ENCODE peak calls at places on chromosomes 6 and 20, in four cellular contexts. S, Q, U and V are unnamed samples.

GRCh38 chr6:106163446-106163965 is 77.4 kb downstream of the PRDM1 start:
- DNase-seq in Q (no peak), S (peak; percentile 77), U (peak; percentile 87), V (peak; percentile 57)

GRCh38 chr6:56902551-56903464 is 52.1 kb upstream of the BEND6 start:
- DNase-seq in S (peak; percentile 66), Q (peak; percentile 14), U (peak; percentile 88), V (peak; percentile 18)

GRCh38 chr6:133248241-133249001 is 7.3 kb downstream of the EYA4 start:
- DNase-seq in S (peak; percentile 91), U (peak; percentile 3), Q (no peak), V (no peak)

GRCh38 chr6:137044366-137045220 is at the start of gene IL20RA:
- DNase-seq in Q (peak; percentile 8), S (peak; percentile 12), U (peak; percentile 20), V (no peak)

GRCh38 chr6:12289655-12290489 is at the start of gene EDN1:
- DNase-seq in S (peak; percentile 86), Q (peak; percentile 73), U (peak; percentile 81), V (peak; percentile 93)

GRCh38 chr6:104969785-104970581 is 13.1 kb downstream of the LIN28B start:
- DNase-seq in U (no peak), S (no peak), Q (no peak), V (no peak)

GRCh38 chr6:76697585-76697984 is 625.1 kb upstream of the IMPG1 start:
- DNase-seq in U (peak; percentile 49), S (peak; percentile 42), Q (no peak), V (peak; percentile 39)

GRCh38 chr6:121395736-121396135 is 39.7 kb upstream of the GJA1 start:
- DNase-seq in S (no peak), Q (no peak), U (no peak), V (no peak)

GRCh38 chr6:135054238-135054574 is 416 bp downstream of the HBS1L start:
- DNase-seq in Q (no peak), U (no peak), S (peak; percentile 4), V (no peak)

GRCh38 chr20:58792426-58792825 is 58.3 kb downstream of the GNAS-AS1 start:
- DNase-seq in S (no peak), Q (no peak), U (no peak), V (no peak)

GRCh38 chr6:81694855-81695254 is 57.6 kb downstream of the TENT5A start:
- DNase-seq in Q (no peak), U (no peak), S (no peak), V (no peak)